ENCODE peak calls at places on chromosomes 1 and 21, in six cellular contexts. Q, K, L, Z, N and I are unnamed samples.

GRCh38 chr21:46121286-46122221 is 23.6 kb downstream of the COL6A2 start:
- DNase-seq in Q (no peak), K (no peak), L (no peak), Z (no peak), N (peak), I (peak)

GRCh38 chr1:154616659-154617345 is 8.8 kb upstream of the ADAR start:
- DNase-seq in Q (no peak), K (no peak), L (no peak), Z (no peak), N (no peak), I (no peak)

GRCh38 chr1:41849211-41849759 is 69.4 kb downstream of the HIVEP3 start:
- DNase-seq in Q (no peak), K (no peak), L (no peak), Z (no peak), N (no peak), I (no peak)

GRCh38 chr1:1847061-1847460 is 43.8 kb downstream of the GNB1 start:
- DNase-seq in Q (no peak), K (no peak), L (no peak), Z (peak), N (no peak), I (no peak)

GRCh38 chr1:174580801-174581200 is 133.0 kb downstream of the GPR52 start:
- DNase-seq in Q (no peak), K (no peak), L (no peak), Z (no peak), N (no peak), I (no peak)

GRCh38 chr1:226626577-226626956 is 78.0 kb downstream of the STUM start:
- DNase-seq in Q (peak), K (peak), L (no peak), Z (peak), N (peak), I (peak)

GRCh38 chr21:38916214-38916964 is 110.7 kb downstream of the ETS2 start:
- DNase-seq in Q (no peak), K (no peak), L (peak), Z (no peak), N (no peak), I (no peak)

GRCh38 chr21:43692949-43693348 is 26.0 kb upstream of the PDXK start:
- DNase-seq in Q (no peak), K (no peak), L (no peak), Z (no peak), N (no peak), I (no peak)

GRCh38 chr1:200290010-200290685 is 119.7 kb downstream of the ZNF281 start:
- DNase-seq in Q (no peak), K (no peak), L (no peak), Z (no peak), N (no peak), I (no peak)

GRCh38 chr1:147624529-147624928 is 45.8 kb downstream of the ACP6 start:
- DNase-seq in Q (no peak), K (no peak), L (no peak), Z (no peak), N (no peak), I (no peak)

GRCh38 chr1:9194024-9194423 is 40.5 kb upstream of the H6PD start:
- DNase-seq in Q (no peak), K (no peak), L (no peak), Z (no peak), N (no peak), I (no peak)

GRCh38 chr1:42992043-42992697 is 33.5 kb upstream of the SLC2A1 start:
- DNase-seq in Q (no peak), K (no peak), L (no peak), Z (no peak), N (no peak), I (no peak)